ENCODE peak calls at places on chromosomes 2 and 18, in seven cellular contexts. M is T-helper 1 cell, S is GOT3, F is brain pericyte, D is MM.1S, I is GM04504, E is fibroblast of villous mesenchyme. L is an unnamed sample.

GRCh38 chr2:9813312-9814128 is 29.8 kb upstream of the TAF1B start:
- DNase-seq in M (peak), S (no peak), F (no peak), D (peak), I (no peak), E (peak), L (no peak)

GRCh38 chr2:174786066-174786725 is 21.9 kb upstream of the CHRNA1 start:
- DNase-seq in M (no peak), S (no peak), F (no peak), D (no peak), I (no peak), E (no peak), L (peak)

GRCh38 chr2:38600242-38600891 is 2.4 kb downstream of the HNRNPLL start:
- DNase-seq in M (no peak), S (no peak), F (no peak), D (no peak), I (no peak), E (no peak), L (no peak)

GRCh38 chr18:48186084-48186798 is 222.9 kb downstream of the ZBTB7C start:
- DNase-seq in M (no peak), S (no peak), F (no peak), D (no peak), I (no peak), E (no peak), L (no peak)

GRCh38 chr2:211035548-211036185 is 479.3 kb downstream of the CPS1 start:
- DNase-seq in M (no peak), S (no peak), F (no peak), D (peak), I (no peak), E (no peak), L (no peak)

GRCh38 chr2:176178807-176179271 is 9.6 kb upstream of the HOXD1 start:
- DNase-seq in M (no peak), S (no peak), F (no peak), D (no peak), I (no peak), E (peak), L (no peak)

GRCh38 chr2:233426619-233427342 is 72.5 kb downstream of the DGKD start:
- DNase-seq in M (no peak), S (no peak), F (no peak), D (no peak), I (no peak), E (peak), L (peak)

GRCh38 chr2:19035238-19035637 is 323.2 kb downstream of the OSR1 start:
- DNase-seq in M (no peak), S (no peak), F (no peak), D (no peak), I (peak), E (peak), L (peak)

GRCh38 chr18:57900906-57901305 is 97.8 kb upstream of the ATP8B1 start:
- DNase-seq in M (no peak), S (no peak), F (no peak), D (no peak), I (peak), E (no peak), L (peak)

GRCh38 chr2:180630756-180631155 is 349.6 kb upstream of the UBE2E3 start:
- DNase-seq in M (no peak), S (no peak), F (no peak), D (no peak), I (no peak), E (no peak), L (no peak)

GRCh38 chr2:88165604-88166003 is 4.5 kb upstream of the THNSL2 start:
- DNase-seq in M (no peak), S (no peak), F (no peak), D (no peak), I (no peak), E (no peak), L (no peak)

GRCh38 chr2:240913810-240914644 is 7.9 kb downstream of the CROCC2 start:
- DNase-seq in M (peak), S (no peak), F (no peak), D (no peak), I (peak), E (peak), L (peak)

GRCh38 chr18:70333757-70334156 is 44.9 kb downstream of the SOCS6 start:
- DNase-seq in M (no peak), S (no peak), F (no peak), D (no peak), I (peak), E (peak), L (peak)

GRCh38 chr18:68985172-68985820 is 187.4 kb downstream of the CCDC102B start:
- DNase-seq in M (no peak), S (no peak), F (no peak), D (peak), I (no peak), E (no peak), L (no peak)

GRCh38 chr2:98771771-98772521 is 41.0 kb upstream of the MGAT4A start:
- DNase-seq in M (peak), S (no peak), F (no peak), D (peak), I (no peak), E (peak), L (no peak)

GRCh38 chr18:47226660-47227059 is 24.8 kb downstream of the SKOR2 start:
- DNase-seq in M (no peak), S (no peak), F (no peak), D (no peak), I (no peak), E (no peak), L (no peak)

GRCh38 chr2:197052371-197052770 is 125.9 kb upstream of the PGAP1 start:
- DNase-seq in M (no peak), S (no peak), F (no peak), D (no peak), I (no peak), E (peak), L (no peak)

GRCh38 chr2:26587966-26588365 is 53.2 kb downstream of the CIB4 start:
- DNase-seq in M (no peak), S (no peak), F (no peak), D (no peak), I (no peak), E (no peak), L (no peak)

GRCh38 chr18:2027026-2027425 is 544.3 kb downstream of the METTL4 start:
- DNase-seq in M (no peak), S (no peak), F (no peak), D (no peak), I (no peak), E (no peak), L (no peak)

GRCh38 chr2:225122582-225123486 is 80.6 kb upstream of the DOCK10 start:
- DNase-seq in M (peak), S (no peak), F (no peak), D (peak), I (no peak), E (peak), L (no peak)

GRCh38 chr2:31404827-31405226 is 9.7 kb downstream of the XDH start:
- DNase-seq in M (no peak), S (no peak), F (no peak), D (no peak), I (no peak), E (no peak), L (no peak)

GRCh38 chr2:162732946-162733698 is 105.4 kb downstream of the KCNH7 start:
- DNase-seq in M (no peak), S (no peak), F (no peak), D (peak), I (no peak), E (no peak), L (no peak)

GRCh38 chr2:199901942-199902341 is 9.2 kb upstream of the C2orf69 start:
- DNase-seq in M (no peak), S (no peak), F (no peak), D (no peak), I (no peak), E (no peak), L (no peak)

GRCh38 chr2:11387100-11387390 is 42.6 kb upstream of the ROCK2 start:
- DNase-seq in M (no peak), S (no peak), F (no peak), D (no peak), I (peak), E (peak), L (peak)

GRCh38 chr2:223989206-223989859 is 32.1 kb downstream of the MRPL44 start:
- DNase-seq in M (no peak), S (no peak), F (no peak), D (no peak), I (no peak), E (no peak), L (no peak)

GRCh38 chr2:70104231-70105111 is 17.2 kb downstream of the PCBP1 start:
- DNase-seq in M (no peak), S (no peak), F (no peak), D (no peak), I (no peak), E (peak), L (peak)

GRCh38 chr2:218145124-218145523 is 19.3 kb downstream of the CXCR2 start:
- DNase-seq in M (no peak), S (no peak), F (no peak), D (no peak), I (no peak), E (peak), L (no peak)

GRCh38 chr2:104318001-104318555 is 535.8 kb upstream of the POU3F3 start:
- DNase-seq in M (no peak), S (no peak), F (no peak), D (no peak), I (no peak), E (no peak), L (no peak)

GRCh38 chr2:159131882-159132281 is 154.6 kb downstream of the WDSUB1 start:
- DNase-seq in M (no peak), S (no peak), F (no peak), D (no peak), I (no peak), E (peak), L (peak)

L was measured in foreskin fibroblast.